ENCODE peak calls at places on chromosomes 5 and 9, in ten cellular contexts. One of them, this sample, is unnamed.

GRCh38 chr5:143261748-143262392 is 141.6 kb downstream of the NR3C1 start:
- DNase-seq in right atrium auricular region: no peak
- DNase-seq in sigmoid colon: no peak
- DNase-seq in heart left ventricle: no peak
- DNase-seq in mucosa of descending colon: no peak
- DNase-seq in Caco-2: no peak
- DNase-seq in breast epithelium: no peak
- DNase-seq in lower leg skin: no peak
- DNase-seq in GM12878: no peak
- DNase-seq in heart right ventricle: no peak
- DNase-seq in this sample: peak; percentile 62

GRCh38 chr9:133842174-133842573 is 104.0 kb upstream of the SARDH start:
- DNase-seq in right atrium auricular region: no peak
- DNase-seq in sigmoid colon: no peak
- DNase-seq in heart left ventricle: peak; percentile 55
- DNase-seq in mucosa of descending colon: peak; percentile 84
- DNase-seq in Caco-2: no peak
- DNase-seq in breast epithelium: no peak
- DNase-seq in lower leg skin: no peak
- DNase-seq in GM12878: no peak
- DNase-seq in heart right ventricle: no peak
- DNase-seq in this sample: no peak

GRCh38 chr9:137881591-137882505 is 4.3 kb downstream of the CACNA1B start:
- DNase-seq in right atrium auricular region: no peak
- DNase-seq in sigmoid colon: no peak
- DNase-seq in heart left ventricle: no peak
- DNase-seq in mucosa of descending colon: no peak
- DNase-seq in Caco-2: no peak
- DNase-seq in breast epithelium: no peak
- DNase-seq in lower leg skin: peak; percentile 70
- DNase-seq in GM12878: no peak
- DNase-seq in heart right ventricle: no peak
- DNase-seq in this sample: no peak

GRCh38 chr5:171821286-171821685 is 35.7 kb downstream of the SMIM23 start:
- DNase-seq in right atrium auricular region: no peak
- DNase-seq in sigmoid colon: no peak
- DNase-seq in heart left ventricle: no peak
- DNase-seq in mucosa of descending colon: no peak
- DNase-seq in Caco-2: no peak
- DNase-seq in breast epithelium: no peak
- DNase-seq in lower leg skin: peak; percentile 18
- DNase-seq in GM12878: no peak
- DNase-seq in heart right ventricle: no peak
- DNase-seq in this sample: no peak

GRCh38 chr5:138989720-138990119 is 114.6 kb upstream of the LRRTM2 start:
- DNase-seq in right atrium auricular region: peak; percentile 44
- DNase-seq in sigmoid colon: no peak
- DNase-seq in heart left ventricle: no peak
- DNase-seq in mucosa of descending colon: no peak
- DNase-seq in Caco-2: no peak
- DNase-seq in breast epithelium: no peak
- DNase-seq in lower leg skin: no peak
- DNase-seq in GM12878: no peak
- DNase-seq in heart right ventricle: no peak
- DNase-seq in this sample: peak; percentile 68

GRCh38 chr5:6823996-6824395 is 110.8 kb downstream of the TENT4A start:
- DNase-seq in right atrium auricular region: no peak
- DNase-seq in sigmoid colon: no peak
- DNase-seq in heart left ventricle: no peak
- DNase-seq in mucosa of descending colon: no peak
- DNase-seq in Caco-2: no peak
- DNase-seq in breast epithelium: no peak
- DNase-seq in lower leg skin: no peak
- DNase-seq in GM12878: no peak
- DNase-seq in heart right ventricle: no peak
- DNase-seq in this sample: no peak

GRCh38 chr9:121743441-121744001 is 92.1 kb downstream of the DAB2IP start:
- DNase-seq in right atrium auricular region: peak; percentile 89
- DNase-seq in sigmoid colon: peak; percentile 93
- DNase-seq in heart left ventricle: peak; percentile 91
- DNase-seq in mucosa of descending colon: peak; percentile 87
- DNase-seq in Caco-2: peak; percentile 85
- DNase-seq in breast epithelium: peak; percentile 79
- DNase-seq in lower leg skin: peak; percentile 93
- DNase-seq in GM12878: no peak
- DNase-seq in heart right ventricle: peak; percentile 89
- DNase-seq in this sample: peak; percentile 86

GRCh38 chr9:121781701-121782464 is 130.4 kb downstream of the DAB2IP start:
- DNase-seq in right atrium auricular region: no peak
- DNase-seq in sigmoid colon: no peak
- DNase-seq in heart left ventricle: no peak
- DNase-seq in mucosa of descending colon: no peak
- DNase-seq in Caco-2: no peak
- DNase-seq in breast epithelium: no peak
- DNase-seq in lower leg skin: peak; percentile 78
- DNase-seq in GM12878: no peak
- DNase-seq in heart right ventricle: peak; percentile 4
- DNase-seq in this sample: no peak

GRCh38 chr9:92048924-92049625 is 66.1 kb downstream of the SPTLC1 start:
- DNase-seq in right atrium auricular region: no peak
- DNase-seq in sigmoid colon: no peak
- DNase-seq in heart left ventricle: no peak
- DNase-seq in mucosa of descending colon: no peak
- DNase-seq in Caco-2: no peak
- DNase-seq in breast epithelium: no peak
- DNase-seq in lower leg skin: no peak
- DNase-seq in GM12878: no peak
- DNase-seq in heart right ventricle: no peak
- DNase-seq in this sample: no peak

GRCh38 chr9:115615821-115616665 is 498.1 kb upstream of the TNC start:
- DNase-seq in right atrium auricular region: no peak
- DNase-seq in sigmoid colon: no peak
- DNase-seq in heart left ventricle: no peak
- DNase-seq in mucosa of descending colon: no peak
- DNase-seq in Caco-2: no peak
- DNase-seq in breast epithelium: no peak
- DNase-seq in lower leg skin: no peak
- DNase-seq in GM12878: no peak
- DNase-seq in heart right ventricle: no peak
- DNase-seq in this sample: peak; percentile 91

GRCh38 chr5:155085282-155085990 is 71.9 kb downstream of the KIF4B start:
- DNase-seq in right atrium auricular region: no peak
- DNase-seq in sigmoid colon: no peak
- DNase-seq in heart left ventricle: no peak
- DNase-seq in mucosa of descending colon: no peak
- DNase-seq in Caco-2: no peak
- DNase-seq in breast epithelium: no peak
- DNase-seq in lower leg skin: no peak
- DNase-seq in GM12878: no peak
- DNase-seq in heart right ventricle: no peak
- DNase-seq in this sample: peak; percentile 18

GRCh38 chr9:87827341-87827740 is 55.3 kb upstream of the SPATA31E1 start:
- DNase-seq in right atrium auricular region: no peak
- DNase-seq in sigmoid colon: no peak
- DNase-seq in heart left ventricle: no peak
- DNase-seq in mucosa of descending colon: no peak
- DNase-seq in Caco-2: no peak
- DNase-seq in breast epithelium: no peak
- DNase-seq in lower leg skin: no peak
- DNase-seq in GM12878: no peak
- DNase-seq in heart right ventricle: no peak
- DNase-seq in this sample: peak; percentile 35

GRCh38 chr5:145999208-145999607 is 62.8 kb downstream of the SH3RF2 start:
- DNase-seq in right atrium auricular region: no peak
- DNase-seq in sigmoid colon: no peak
- DNase-seq in heart left ventricle: no peak
- DNase-seq in mucosa of descending colon: no peak
- DNase-seq in Caco-2: no peak
- DNase-seq in breast epithelium: no peak
- DNase-seq in lower leg skin: no peak
- DNase-seq in GM12878: no peak
- DNase-seq in heart right ventricle: no peak
- DNase-seq in this sample: no peak

GRCh38 chr5:165559645-165560044 is 2054.2 kb downstream of the MAT2B start:
- DNase-seq in right atrium auricular region: no peak
- DNase-seq in sigmoid colon: no peak
- DNase-seq in heart left ventricle: no peak
- DNase-seq in mucosa of descending colon: no peak
- DNase-seq in Caco-2: no peak
- DNase-seq in breast epithelium: no peak
- DNase-seq in lower leg skin: no peak
- DNase-seq in GM12878: no peak
- DNase-seq in heart right ventricle: no peak
- DNase-seq in this sample: no peak

GRCh38 chr5:21574429-21574828 is 1278.7 kb downstream of the CDH12 start:
- DNase-seq in right atrium auricular region: no peak
- DNase-seq in sigmoid colon: no peak
- DNase-seq in heart left ventricle: no peak
- DNase-seq in mucosa of descending colon: no peak
- DNase-seq in Caco-2: no peak
- DNase-seq in breast epithelium: no peak
- DNase-seq in lower leg skin: no peak
- DNase-seq in GM12878: no peak
- DNase-seq in heart right ventricle: no peak
- DNase-seq in this sample: no peak
- TF ChIP-seq CTCF in right atrium auricular region: no peak
- TF ChIP-seq CTCF in sigmoid colon: no peak
- TF ChIP-seq CTCF in heart left ventricle: no peak
- TF ChIP-seq CTCF in mucosa of descending colon: no peak
- TF ChIP-seq CTCF in Caco-2: no peak
- TF ChIP-seq CTCF in breast epithelium: no peak
- TF ChIP-seq CTCF in lower leg skin: no peak
- TF ChIP-seq CTCF in GM12878: no peak
- TF ChIP-seq CTCF in heart right ventricle: no peak
- TF ChIP-seq CTCF in this sample: no peak

GRCh38 chr9:93953492-93954435 is 1.4 kb downstream of the BARX1 start:
- DNase-seq in right atrium auricular region: no peak
- DNase-seq in sigmoid colon: peak; percentile 55
- DNase-seq in heart left ventricle: peak; percentile 35
- DNase-seq in mucosa of descending colon: no peak
- DNase-seq in Caco-2: no peak
- DNase-seq in breast epithelium: no peak
- DNase-seq in lower leg skin: no peak
- DNase-seq in GM12878: no peak
- DNase-seq in heart right ventricle: no peak
- DNase-seq in this sample: no peak

GRCh38 chr9:93958121-93958874 is 3.1 kb upstream of the BARX1 start:
- DNase-seq in right atrium auricular region: no peak
- DNase-seq in sigmoid colon: peak; percentile 57
- DNase-seq in heart left ventricle: peak; percentile 42
- DNase-seq in mucosa of descending colon: no peak
- DNase-seq in Caco-2: no peak
- DNase-seq in breast epithelium: no peak
- DNase-seq in lower leg skin: no peak
- DNase-seq in GM12878: no peak
- DNase-seq in heart right ventricle: no peak
- DNase-seq in this sample: no peak

GRCh38 chr9:93954436-93955355 is at the start of gene BARX1:
- DNase-seq in right atrium auricular region: no peak
- DNase-seq in sigmoid colon: peak; percentile 50
- DNase-seq in heart left ventricle: peak; percentile 65
- DNase-seq in mucosa of descending colon: no peak
- DNase-seq in Caco-2: no peak
- DNase-seq in breast epithelium: no peak
- DNase-seq in lower leg skin: no peak
- DNase-seq in GM12878: no peak
- DNase-seq in heart right ventricle: no peak
- DNase-seq in this sample: no peak

GRCh38 chr9:93955356-93956182 is 414 bp upstream of the BARX1 start:
- DNase-seq in right atrium auricular region: no peak
- DNase-seq in sigmoid colon: no peak
- DNase-seq in heart left ventricle: peak; percentile 36
- DNase-seq in mucosa of descending colon: no peak
- DNase-seq in Caco-2: no peak
- DNase-seq in breast epithelium: no peak
- DNase-seq in lower leg skin: no peak
- DNase-seq in GM12878: no peak
- DNase-seq in heart right ventricle: no peak
- DNase-seq in this sample: no peak

DNA sequence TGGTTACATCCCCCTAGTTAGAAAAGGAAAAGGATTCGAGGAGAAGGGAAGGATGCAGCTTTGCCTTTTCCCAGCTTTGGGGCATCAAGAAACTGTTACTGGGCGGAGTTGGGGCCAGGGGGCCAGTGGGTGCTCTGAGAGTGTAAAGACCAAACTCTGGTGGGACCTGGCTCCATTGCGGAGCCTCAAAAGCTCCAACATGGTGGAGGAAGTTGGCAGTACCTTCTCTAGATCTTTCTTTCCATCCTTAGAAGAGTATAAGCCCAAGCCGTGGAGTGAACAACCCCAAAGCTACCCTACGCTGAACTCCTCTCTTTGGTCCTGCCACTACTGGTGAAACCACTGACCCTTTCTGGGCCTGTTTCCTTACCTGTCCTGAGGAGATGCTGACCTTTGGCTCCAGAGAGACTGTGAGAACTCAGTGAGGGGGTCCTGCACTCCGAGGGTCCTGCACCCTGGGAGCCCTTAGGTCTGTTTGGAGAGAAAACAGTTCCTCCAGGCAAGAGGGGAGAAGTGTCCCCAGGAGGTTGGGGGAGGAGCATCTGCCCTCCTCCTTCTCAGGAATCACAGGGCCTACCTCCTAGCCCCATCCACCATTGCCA is 1.1 kb upstream of the BARX1 start:
- DNase-seq in right atrium auricular region: no peak
- DNase-seq in sigmoid colon: no peak
- DNase-seq in heart left ventricle: no peak
- DNase-seq in mucosa of descending colon: no peak
- DNase-seq in Caco-2: no peak
- DNase-seq in breast epithelium: no peak
- DNase-seq in lower leg skin: no peak
- DNase-seq in GM12878: no peak
- DNase-seq in heart right ventricle: no peak
- DNase-seq in this sample: no peak
- H3K4me3 ChIP-seq in right atrium auricular region: no peak overlapping the region
- H3K4me3 ChIP-seq in sigmoid colon: no peak overlapping the region
- H3K4me3 ChIP-seq in heart left ventricle: no peak overlapping the region
- H3K4me3 ChIP-seq in mucosa of descending colon: no peak overlapping the region
- H3K4me3 ChIP-seq in Caco-2: no peak overlapping the region
- H3K4me3 ChIP-seq in breast epithelium: peak overlapping the region; percentile 61
- H3K4me3 ChIP-seq in lower leg skin: no peak overlapping the region
- H3K4me3 ChIP-seq in GM12878: no peak overlapping the region
- H3K4me3 ChIP-seq in heart right ventricle: no peak overlapping the region
- H3K4me3 ChIP-seq in this sample: no peak overlapping the region

GRCh38 chr9:77449177-77450092 is 198.7 kb downstream of the GNA14 start:
- DNase-seq in right atrium auricular region: peak; percentile 62
- DNase-seq in sigmoid colon: no peak
- DNase-seq in heart left ventricle: no peak
- DNase-seq in mucosa of descending colon: no peak
- DNase-seq in Caco-2: no peak
- DNase-seq in breast epithelium: no peak
- DNase-seq in lower leg skin: no peak
- DNase-seq in GM12878: no peak
- DNase-seq in heart right ventricle: no peak
- DNase-seq in this sample: peak; percentile 46
- TF ChIP-seq CTCF in right atrium auricular region: no peak
- TF ChIP-seq CTCF in sigmoid colon: no peak
- TF ChIP-seq CTCF in heart left ventricle: no peak
- TF ChIP-seq CTCF in mucosa of descending colon: no peak
- TF ChIP-seq CTCF in Caco-2: no peak
- TF ChIP-seq CTCF in breast epithelium: no peak
- TF ChIP-seq CTCF in lower leg skin: no peak
- TF ChIP-seq CTCF in GM12878: no peak
- TF ChIP-seq CTCF in heart right ventricle: no peak
- TF ChIP-seq CTCF in this sample: peak; percentile 19

GRCh38 chr5:126369083-126369482 is 54.1 kb upstream of the GRAMD2B start:
- DNase-seq in right atrium auricular region: no peak
- DNase-seq in sigmoid colon: no peak
- DNase-seq in heart left ventricle: no peak
- DNase-seq in mucosa of descending colon: no peak
- DNase-seq in Caco-2: no peak
- DNase-seq in breast epithelium: no peak
- DNase-seq in lower leg skin: no peak
- DNase-seq in GM12878: no peak
- DNase-seq in heart right ventricle: no peak
- DNase-seq in this sample: no peak
- H3K4me3 ChIP-seq in right atrium auricular region: no peak overlapping the region
- H3K4me3 ChIP-seq in sigmoid colon: no peak overlapping the region
- H3K4me3 ChIP-seq in heart left ventricle: no peak overlapping the region
- H3K4me3 ChIP-seq in mucosa of descending colon: no peak overlapping the region
- H3K4me3 ChIP-seq in Caco-2: no peak overlapping the region
- H3K4me3 ChIP-seq in breast epithelium: no peak overlapping the region
- H3K4me3 ChIP-seq in lower leg skin: no peak overlapping the region
- H3K4me3 ChIP-seq in GM12878: no peak overlapping the region
- H3K4me3 ChIP-seq in heart right ventricle: no peak overlapping the region
- H3K4me3 ChIP-seq in this sample: no peak overlapping the region